ENCODE peak calls at places on chromosomes 5 and 9, in seven cellular contexts. A is COR-L47; G is left ventricle myocardium inferior; T is effector memory CD8-positive, alpha-beta T cell; F is ELR; L is hippocampal formation; J is activated CD8-positive, alpha-beta T cell treated with anti-CD3 and anti-CD28 coated beads for 36 hours. Z is an unnamed sample.

GRCh38 chr5:122415481-122416120 is 103.6 kb downstream of the SNCAIP start:
- DNase-seq in J (peak; percentile 12), L (peak; percentile 48), G (peak; percentile 27), T (no peak), A (peak; percentile 35), F (peak; percentile 62), Z (no peak)

GRCh38 chr5:38468978-38469706 is 87.3 kb downstream of the LIFR start:
- DNase-seq in T (no peak), A (no peak), G (peak; percentile 85), J (no peak), L (peak; percentile 16), F (no peak), Z (no peak)

GRCh38 chr5:61357745-61358144 is 25.7 kb downstream of the ZSWIM6 start:
- DNase-seq in L (no peak), T (no peak), J (peak; percentile 21), F (peak; percentile 58), A (no peak), G (no peak), Z (no peak)

GRCh38 chr5:141716468-141716867 is 34.4 kb upstream of the ARAP3 start:
- DNase-seq in A (no peak), J (no peak), F (no peak), T (no peak), L (no peak), G (no peak), Z (no peak)

GRCh38 chr9:110008663-110009062 is 199.3 kb downstream of the C9orf152 start:
- DNase-seq in F (no peak), L (no peak), J (no peak), G (no peak), A (no peak), T (no peak), Z (no peak)

GRCh38 chr5:77012601-77013000 is 17.6 kb upstream of the AGGF1 start:
- DNase-seq in J (peak; percentile 22), G (no peak), T (no peak), A (no peak), F (peak; percentile 60), L (no peak), Z (no peak)

GRCh38 chr9:37820142-37820541 is 19.5 kb downstream of the DCAF10 start:
- DNase-seq in G (no peak), F (no peak), J (no peak), L (no peak), A (no peak), T (no peak), Z (no peak)

GRCh38 chr5:55904152-55904551 is 53.0 kb downstream of the IL31RA start:
- DNase-seq in L (no peak), F (no peak), A (no peak), T (no peak), J (no peak), G (peak; percentile 41), Z (no peak)

GRCh38 chr5:150624334-150625163 is 15.9 kb upstream of the SYNPO start:
- DNase-seq in T (no peak), L (no peak), G (peak; percentile 60), F (peak; percentile 49), J (peak; percentile 27), A (no peak), Z (peak; percentile 19)

GRCh38 chr5:54518146-54519082 is 855 bp downstream of the SNX18 start:
- DNase-seq in A (peak; percentile 58), J (peak; percentile 69), G (peak; percentile 69), F (peak; percentile 57), T (peak; percentile 57), L (peak; percentile 46), Z (peak; percentile 56)

GRCh38 chr9:69822091-69822750 is 1.6 kb downstream of the CFAP95 start:
- DNase-seq in J (no peak), L (no peak), G (no peak), F (peak; percentile 48), A (no peak), T (no peak), Z (no peak)

Z was measured in NCI-H2171.